ENCODE peak calls at places on chromosomes 3 and 15, in eight cellular contexts. J is GM12865, T is spleen, R is stomach, F is uterus, P is IMR-90, I is HFFc6, C is left ventricle myocardium inferior. S is an unnamed sample.

GRCh38 chr3:185986201-185986600 is 48.4 kb upstream of the TRA2B start:
- DNase-seq in J (no peak), T (no peak), R (no peak), F (no peak), P (no peak), I (no peak), C (no peak), S (no peak)

GRCh38 chr3:122938756-122939425 is 88.7 kb downstream of the SEMA5B start:
- DNase-seq in J (no peak), T (peak), R (peak), F (no peak), P (no peak), I (no peak), C (no peak), S (no peak)

GRCh38 chr3:60366491-60366890 is 884.8 kb downstream of the FHIT start:
- DNase-seq in J (no peak), T (no peak), R (no peak), F (no peak), P (peak), I (no peak), C (no peak), S (no peak)

GRCh38 chr15:96610757-96611156 is 280.3 kb downstream of the NR2F2 start:
- DNase-seq in J (no peak), T (no peak), R (no peak), F (no peak), P (no peak), I (no peak), C (no peak), S (no peak)

GRCh38 chr3:15011174-15011573 is 53.9 kb downstream of the MRPS25 start:
- DNase-seq in J (no peak), T (no peak), R (no peak), F (no peak), P (no peak), I (no peak), C (no peak), S (no peak)

GRCh38 chr3:17686613-17687012 is 55.8 kb downstream of the TBC1D5 start:
- DNase-seq in J (peak), T (no peak), R (no peak), F (no peak), P (no peak), I (peak), C (no peak), S (no peak)

GRCh38 chr15:71512281-71513016 is 297.9 kb upstream of the NR2E3 start:
- DNase-seq in J (no peak), T (no peak), R (no peak), F (no peak), P (no peak), I (no peak), C (no peak), S (no peak)

GRCh38 chr3:75768303-75769017 is 16.9 kb downstream of the ZNF717 start:
- DNase-seq in J (no peak), T (no peak), R (no peak), F (no peak), P (no peak), I (no peak), C (no peak), S (no peak)

GRCh38 chr3:196471551-196471950 is 32.0 kb downstream of the RNF168 start:
- DNase-seq in J (no peak), T (no peak), R (no peak), F (no peak), P (peak), I (peak), C (no peak), S (no peak)

GRCh38 chr3:43063114-43063513 is 42.8 kb downstream of the POMGNT2 start:
- DNase-seq in J (no peak), T (no peak), R (no peak), F (no peak), P (no peak), I (no peak), C (no peak), S (no peak)

GRCh38 chr3:111585214-111585613 is 9.9 kb downstream of the ZBED2 start:
- DNase-seq in J (no peak), T (no peak), R (no peak), F (no peak), P (peak), I (no peak), C (no peak), S (no peak)

GRCh38 chr15:51093488-51093864 is 1.2 kb downstream of the TNFAIP8L3 start:
- DNase-seq in J (no peak), T (no peak), R (no peak), F (no peak), P (no peak), I (no peak), C (no peak), S (no peak)

GRCh38 chr15:30870681-30871080 is 33.0 kb upstream of the FAN1 start:
- DNase-seq in J (no peak), T (no peak), R (no peak), F (no peak), P (no peak), I (no peak), C (no peak), S (no peak)

GRCh38 chr3:65785065-65785645 is 253.6 kb downstream of the MAGI1 start:
- DNase-seq in J (peak), T (no peak), R (no peak), F (no peak), P (peak), I (peak), C (no peak), S (no peak)

GRCh38 chr3:124586126-124587052 is 143.9 kb upstream of the UMPS start:
- DNase-seq in J (no peak), T (no peak), R (peak), F (no peak), P (no peak), I (no peak), C (no peak), S (peak)

GRCh38 chr15:64443016-64443415 is 17.4 kb upstream of the ZNF609 start:
- DNase-seq in J (no peak), T (no peak), R (no peak), F (no peak), P (peak), I (no peak), C (no peak), S (no peak)

GRCh38 chr3:17747184-17747889 is 4.9 kb upstream of the TBC1D5 start:
- DNase-seq in J (peak), T (no peak), R (no peak), F (no peak), P (no peak), I (no peak), C (no peak), S (no peak)

GRCh38 chr15:63603516-63603915 is 6.3 kb downstream of the FBXL22 start:
- DNase-seq in J (no peak), T (no peak), R (no peak), F (no peak), P (no peak), I (no peak), C (no peak), S (no peak)

GRCh38 chr3:69649120-69649519 is 90.1 kb upstream of the MITF start:
- DNase-seq in J (no peak), T (no peak), R (no peak), F (no peak), P (peak), I (no peak), C (no peak), S (no peak)

GRCh38 chr3:55185380-55185779 is 257.5 kb upstream of the LRTM1 start:
- DNase-seq in J (no peak), T (no peak), R (no peak), F (no peak), P (peak), I (peak), C (no peak), S (no peak)

GRCh38 chr3:178079966-178080365 is 456.3 kb upstream of the KCNMB2 start:
- DNase-seq in J (no peak), T (no peak), R (no peak), F (no peak), P (no peak), I (no peak), C (no peak), S (no peak)

GRCh38 chr3:178086419-178086818 is 449.8 kb upstream of the KCNMB2 start:
- DNase-seq in J (no peak), T (no peak), R (no peak), F (no peak), P (no peak), I (no peak), C (no peak), S (no peak)

GRCh38 chr3:106635271-106635670 is 742.0 kb upstream of the CCDC54 start:
- DNase-seq in J (peak), T (no peak), R (no peak), F (no peak), P (peak), I (peak), C (no peak), S (no peak)

GRCh38 chr3:5093786-5094185 is 28.3 kb upstream of the ARL8B start:
- DNase-seq in J (no peak), T (no peak), R (no peak), F (no peak), P (no peak), I (no peak), C (no peak), S (no peak)

GRCh38 chr3:124401841-124402240 is 328.4 kb upstream of the UMPS start:
- DNase-seq in J (no peak), T (no peak), R (no peak), F (no peak), P (peak), I (peak), C (no peak), S (no peak)

GRCh38 chr3:73868688-73869315 is 244.1 kb upstream of the PDZRN3 start:
- DNase-seq in J (no peak), T (no peak), R (peak), F (peak), P (peak), I (peak), C (no peak), S (peak)

GRCh38 chr3:192929146-192929545 is 11.5 kb upstream of the MB21D2 start:
- DNase-seq in J (no peak), T (no peak), R (no peak), F (no peak), P (peak), I (peak), C (no peak), S (no peak)

GRCh38 chr15:77528968-77529319 is 103.8 kb downstream of the LINGO1 start:
- DNase-seq in J (no peak), T (peak), R (no peak), F (no peak), P (no peak), I (no peak), C (no peak), S (no peak)

GRCh38 chr3:4290272-4290893 is 12.8 kb upstream of the SETMAR start:
- DNase-seq in J (peak), T (no peak), R (no peak), F (no peak), P (peak), I (no peak), C (no peak), S (no peak)

GRCh38 chr15:51752918-51753317 is 1.5 kb downstream of the TMOD2 start:
- DNase-seq in J (no peak), T (no peak), R (no peak), F (no peak), P (no peak), I (no peak), C (no peak), S (no peak)

GRCh38 chr15:80123034-80123433 is 29.8 kb upstream of the FAH start:
- DNase-seq in J (no peak), T (no peak), R (no peak), F (no peak), P (no peak), I (no peak), C (no peak), S (no peak)

GRCh38 chr15:70427120-70427519 is 329.4 kb upstream of the TLE3 start:
- DNase-seq in J (no peak), T (no peak), R (no peak), F (no peak), P (no peak), I (no peak), C (no peak), S (no peak)

GRCh38 chr15:68384451-68385239 is 47.3 kb downstream of the ITGA11 start:
- DNase-seq in J (no peak), T (no peak), R (peak), F (peak), P (peak), I (peak), C (no peak), S (no peak)

GRCh38 chr3:109023656-109024254 is 70.1 kb upstream of the GUCA1C start:
- DNase-seq in J (peak), T (no peak), R (peak), F (no peak), P (peak), I (peak), C (no peak), S (no peak)

GRCh38 chr3:47123857-47124256 is 40.1 kb downstream of the SETD2 start:
- DNase-seq in J (no peak), T (no peak), R (no peak), F (no peak), P (no peak), I (no peak), C (no peak), S (no peak)

GRCh38 chr15:76470691-76471090 is 134.1 kb downstream of the ISL2 start:
- DNase-seq in J (no peak), T (no peak), R (no peak), F (no peak), P (peak), I (peak), C (no peak), S (no peak)

GRCh38 chr15:31974855-31975421 is 55.4 kb upstream of the CHRNA7 start:
- DNase-seq in J (peak), T (no peak), R (no peak), F (no peak), P (peak), I (no peak), C (no peak), S (no peak)

GRCh38 chr15:31974154-31974794 is 56.0 kb upstream of the CHRNA7 start:
- DNase-seq in J (no peak), T (no peak), R (no peak), F (no peak), P (no peak), I (no peak), C (no peak), S (no peak)

GRCh38 chr15:31977812-31978662 is 52.3 kb upstream of the CHRNA7 start:
- DNase-seq in J (peak), T (peak), R (peak), F (peak), P (peak), I (peak), C (peak), S (peak)

GRCh38 chr15:31977138-31977537 is 53.2 kb upstream of the CHRNA7 start:
- DNase-seq in J (no peak), T (no peak), R (no peak), F (no peak), P (no peak), I (no peak), C (no peak), S (no peak)

DNA sequence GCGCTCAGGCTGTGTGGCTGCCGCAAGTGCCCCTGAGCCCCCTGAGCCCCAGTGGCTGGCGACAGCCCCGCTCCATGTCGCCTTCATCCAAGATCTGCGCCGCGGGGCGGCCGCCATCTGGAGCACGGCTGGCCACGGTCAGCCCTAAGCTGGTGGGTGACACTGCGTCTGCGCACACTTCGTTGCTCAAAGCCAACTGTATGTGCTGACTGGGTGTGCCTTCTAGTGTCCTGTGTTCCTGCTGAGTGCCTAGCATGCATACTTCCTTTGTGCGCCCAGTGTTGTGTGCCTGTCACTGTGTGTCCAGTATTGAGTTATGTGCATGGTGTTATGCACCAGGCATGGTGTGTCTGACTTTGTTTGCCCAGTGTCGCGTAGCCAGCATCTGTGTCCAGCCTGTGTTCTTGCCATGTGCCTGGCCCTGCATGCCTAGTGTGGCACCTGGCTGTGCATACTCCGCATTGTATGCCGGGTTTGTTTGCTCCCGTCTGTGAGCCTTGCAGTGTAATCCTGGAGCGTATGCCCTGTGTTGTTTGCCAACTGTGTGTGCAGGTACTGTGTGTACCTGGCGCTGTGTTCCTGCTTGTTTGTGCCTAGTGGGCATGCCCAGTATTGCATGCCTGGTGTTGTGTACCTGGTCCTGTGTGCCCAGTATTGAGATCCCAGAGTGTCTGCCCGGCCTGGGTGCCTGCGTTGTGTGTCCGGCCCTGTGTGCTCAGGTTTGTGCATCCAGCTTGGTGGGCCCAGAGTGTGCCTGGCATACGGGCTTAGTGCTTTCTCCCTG is 54.7 kb upstream of the CHRNA7 start:
- DNase-seq in J (no peak), T (no peak), R (no peak), F (no peak), P (no peak), I (no peak), C (no peak), S (no peak)
- TF ChIP-seq CTCF in J (no peak), T (no peak), R (no peak), F (no peak), P (no peak), I (peak), C (no peak), S (no peak)

GRCh38 chr3:39086066-39086657 is 21.3 kb downstream of the GORASP1 start:
- DNase-seq in J (peak), T (no peak), R (no peak), F (no peak), P (no peak), I (no peak), C (no peak), S (no peak)
- TF ChIP-seq CTCF in J (no peak), T (no peak), R (no peak), F (no peak), P (no peak), I (no peak), C (no peak), S (no peak)

GRCh38 chr3:80769683-80770082 is 991.8 kb downstream of the GBE1 start:
- DNase-seq in J (no peak), T (no peak), R (no peak), F (no peak), P (no peak), I (no peak), C (no peak), S (no peak)

GRCh38 chr3:80771085-80771484 is 990.4 kb downstream of the GBE1 start:
- DNase-seq in J (no peak), T (no peak), R (no peak), F (no peak), P (no peak), I (no peak), C (no peak), S (no peak)

GRCh38 chr3:80770106-80771079 is 991.1 kb downstream of the GBE1 start:
- DNase-seq in J (no peak), T (no peak), R (no peak), F (no peak), P (no peak), I (no peak), C (no peak), S (no peak)

GRCh38 chr3:80767599-80767998 is 993.8 kb downstream of the GBE1 start:
- DNase-seq in J (no peak), T (no peak), R (no peak), F (no peak), P (no peak), I (no peak), C (no peak), S (no peak)
- TF ChIP-seq CTCF in J (no peak), T (no peak), R (no peak), F (no peak), P (no peak), I (no peak), C (no peak), S (no peak)

GRCh38 chr3:165256554-165256953 is 60.4 kb upstream of the SLITRK3 start:
- DNase-seq in J (no peak), T (no peak), R (no peak), F (no peak), P (no peak), I (no peak), C (no peak), S (no peak)
- TF ChIP-seq CTCF in J (no peak), T (no peak), R (no peak), F (no peak), P (no peak), I (peak), C (no peak), S (no peak)

GRCh38 chr3:31552103-31552502 is 19.4 kb downstream of the STT3B start:
- DNase-seq in J (no peak), T (no peak), R (no peak), F (no peak), P (no peak), I (no peak), C (no peak), S (no peak)

GRCh38 chr3:31553258-31553657 is 20.5 kb downstream of the STT3B start:
- DNase-seq in J (no peak), T (no peak), R (no peak), F (no peak), P (no peak), I (no peak), C (no peak), S (no peak)

GRCh38 chr3:31546725-31547124 is 14.0 kb downstream of the STT3B start:
- DNase-seq in J (no peak), T (no peak), R (no peak), F (no peak), P (no peak), I (no peak), C (no peak), S (no peak)

GRCh38 chr3:31546152-31546551 is 13.4 kb downstream of the STT3B start:
- DNase-seq in J (no peak), T (no peak), R (no peak), F (no peak), P (peak), I (no peak), C (no peak), S (no peak)

DNA sequence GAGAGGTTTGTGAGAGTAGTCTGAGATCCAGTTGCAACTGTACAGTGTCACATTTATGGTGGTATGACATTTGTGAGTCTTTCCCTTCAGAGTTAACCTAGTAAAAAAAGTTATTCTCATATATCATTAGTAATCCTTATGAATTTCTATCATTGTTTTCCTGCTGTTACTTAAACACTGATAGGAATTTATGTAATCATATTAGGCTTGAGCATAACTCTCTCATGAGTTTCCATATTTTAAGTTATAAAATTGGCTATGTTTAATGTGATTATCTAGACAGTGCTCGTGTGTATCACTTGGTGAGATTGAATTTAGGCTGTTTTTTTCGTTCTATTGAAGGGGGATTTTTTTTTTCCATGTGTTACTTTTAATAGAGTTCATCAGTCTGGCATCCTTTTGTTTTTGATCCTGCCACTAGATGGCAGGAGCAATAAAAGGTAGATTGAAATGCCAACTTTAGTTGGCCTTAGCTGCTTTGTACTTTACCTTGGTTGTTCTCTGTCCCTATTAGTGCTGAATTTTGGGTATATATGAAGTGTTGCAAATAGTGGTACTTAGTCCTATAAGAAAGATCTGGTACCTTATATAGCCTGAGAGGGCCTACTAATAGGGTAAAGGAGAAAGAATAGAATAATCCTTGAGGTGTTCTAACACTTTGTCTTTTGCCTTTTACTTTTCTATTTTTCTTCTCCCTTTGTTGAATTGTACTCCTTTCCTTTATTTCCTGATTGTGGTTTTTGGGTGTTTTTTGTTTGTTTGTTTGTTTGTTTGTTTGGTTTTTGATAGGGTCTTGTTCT is 17.9 kb downstream of the STT3B start:
- DNase-seq in J (no peak), T (no peak), R (no peak), F (no peak), P (peak), I (peak), C (no peak), S (no peak)
- TF ChIP-seq CTCF in J (peak), T (peak), R (peak), F (peak), P (peak), I (peak), C (peak), S (peak)

GRCh38 chr3:183265713-183266417 is 12.8 kb downstream of the B3GNT5 start:
- DNase-seq in J (no peak), T (no peak), R (peak), F (peak), P (peak), I (peak), C (no peak), S (no peak)
- TF ChIP-seq CTCF in J (no peak), T (no peak), R (no peak), F (no peak), P (no peak), I (no peak), C (no peak), S (no peak)

GRCh38 chr15:33639968-33640367 is 328.3 kb upstream of the CHRM5 start:
- DNase-seq in J (no peak), T (no peak), R (no peak), F (no peak), P (no peak), I (no peak), C (no peak), S (no peak)
- TF ChIP-seq CTCF in J (no peak), T (no peak), R (no peak), F (no peak), P (no peak), I (no peak), C (no peak), S (no peak)